ENCODE peak calls at places on chromosome 17, in four cellular contexts. M is left ventricle myocardium inferior, Z is heart right ventricle, B is body of pancreas. T is an unnamed sample.

GRCh38 chr17:67606471-67606870 is 111.3 kb upstream of the NOL11 start:
- DNase-seq in Z (peak; percentile 32), M (peak; percentile 47), B (peak; percentile 81), T (peak; percentile 45)

GRCh38 chr17:2853111-2853721 is 57.0 kb downstream of the RAP1GAP2 start:
- DNase-seq in Z (peak; percentile 64), B (peak; percentile 72), M (peak; percentile 58), T (peak; percentile 46)

GRCh38 chr17:41919165-41919817 is 540 bp upstream of the ACLY start:
- DNase-seq in B (no peak), M (no peak), Z (no peak), T (no peak)

GRCh38 chr17:3974138-3974687 is 10.0 kb upstream of the ATP2A3 start:
- DNase-seq in Z (no peak), M (no peak), B (no peak), T (no peak)

GRCh38 chr17:16516594-16517018 is 24.6 kb upstream of the LRRC75A start:
- DNase-seq in Z (no peak), M (no peak), B (no peak), T (no peak)

GRCh38 chr17:2710804-2711607 is 558 bp downstream of the CLUH start:
- DNase-seq in B (peak; percentile 74), Z (no peak), M (no peak), T (peak; percentile 48)

GRCh38 chr17:65025288-65025687 is 31.3 kb downstream of the GNA13 start:
- DNase-seq in M (no peak), Z (no peak), B (no peak), T (no peak)

GRCh38 chr17:35568561-35568960 is 7.9 kb upstream of the SLFN14 start:
- DNase-seq in M (no peak), Z (no peak), B (peak; percentile 20), T (no peak)

GRCh38 chr17:5254903-5255521 is 20.4 kb upstream of the SCIMP start:
- DNase-seq in B (no peak), M (no peak), Z (no peak), T (no peak)

GRCh38 chr17:82392967-82393366 is 21.4 kb downstream of the UTS2R start:
- DNase-seq in B (no peak), Z (no peak), M (no peak), T (no peak)

GRCh38 chr17:74840989-74841666 is 18.6 kb downstream of the GRIN2C start:
- DNase-seq in Z (peak; percentile 69), B (no peak), M (peak; percentile 80), T (peak; percentile 45)

GRCh38 chr17:52383493-52384100 is 225.1 kb upstream of the CA10 start:
- DNase-seq in B (peak; percentile 74), Z (no peak), M (no peak), T (peak; percentile 54)

GRCh38 chr17:49200423-49201083 is 9.8 kb downstream of the GNGT2 start:
- DNase-seq in B (no peak), Z (no peak), M (no peak), T (no peak)

GRCh38 chr17:69714659-69715058 is 300.2 kb downstream of the MAP2K6 start:
- DNase-seq in M (no peak), B (no peak), Z (no peak), T (no peak)

GRCh38 chr17:58332720-58333395 is 4.3 kb upstream of the TSPOAP1 start:
- DNase-seq in M (peak; percentile 14), B (no peak), Z (no peak), T (no peak)

GRCh38 chr17:56648814-56649213 is 55.3 kb downstream of the NOG start:
- DNase-seq in B (no peak), Z (no peak), M (no peak), T (no peak)

GRCh38 chr17:29855686-29856085 is 74.3 kb downstream of the SSH2 start:
- DNase-seq in Z (no peak), M (no peak), B (no peak), T (no peak)

GRCh38 chr17:78736526-78737079 is 45.5 kb downstream of the CYTH1 start:
- DNase-seq in B (peak; percentile 96), M (peak; percentile 79), Z (peak; percentile 77), T (peak; percentile 91)

GRCh38 chr17:50956750-50957523 is 90.8 kb upstream of the TOB1 start:
- DNase-seq in B (peak; percentile 81), Z (peak; percentile 67), M (peak; percentile 58), T (peak; percentile 58)

GRCh38 chr17:20302191-20302917 is 165.0 kb downstream of the LGALS9B start:
- DNase-seq in M (no peak), Z (no peak), B (no peak), T (no peak)

GRCh38 chr17:50107790-50108414 is 12.8 kb downstream of the PDK2 start:
- DNase-seq in B (no peak), M (no peak), Z (no peak), T (no peak)

GRCh38 chr17:17124341-17124740 is 81.8 kb downstream of the PLD6 start:
- DNase-seq in B (no peak), M (no peak), Z (no peak), T (no peak)

GRCh38 chr17:39483506-39483905 is 22.2 kb downstream of the CDK12 start:
- DNase-seq in B (no peak), Z (no peak), M (no peak), T (no peak)

GRCh38 chr17:70871180-70871818 is 702.0 kb downstream of the KCNJ2 start:
- DNase-seq in Z (no peak), B (no peak), M (no peak), T (no peak)

GRCh38 chr17:70868134-70868533 is 698.8 kb downstream of the KCNJ2 start:
- DNase-seq in M (no peak), Z (no peak), B (no peak), T (no peak)

GRCh38 chr17:70865993-70866804 is 696.9 kb downstream of the KCNJ2 start:
- DNase-seq in Z (no peak), M (no peak), B (no peak), T (no peak)

GRCh38 chr17:70872194-70872593 is 702.9 kb downstream of the KCNJ2 start:
- DNase-seq in M (no peak), B (no peak), Z (no peak), T (no peak)

DNA sequence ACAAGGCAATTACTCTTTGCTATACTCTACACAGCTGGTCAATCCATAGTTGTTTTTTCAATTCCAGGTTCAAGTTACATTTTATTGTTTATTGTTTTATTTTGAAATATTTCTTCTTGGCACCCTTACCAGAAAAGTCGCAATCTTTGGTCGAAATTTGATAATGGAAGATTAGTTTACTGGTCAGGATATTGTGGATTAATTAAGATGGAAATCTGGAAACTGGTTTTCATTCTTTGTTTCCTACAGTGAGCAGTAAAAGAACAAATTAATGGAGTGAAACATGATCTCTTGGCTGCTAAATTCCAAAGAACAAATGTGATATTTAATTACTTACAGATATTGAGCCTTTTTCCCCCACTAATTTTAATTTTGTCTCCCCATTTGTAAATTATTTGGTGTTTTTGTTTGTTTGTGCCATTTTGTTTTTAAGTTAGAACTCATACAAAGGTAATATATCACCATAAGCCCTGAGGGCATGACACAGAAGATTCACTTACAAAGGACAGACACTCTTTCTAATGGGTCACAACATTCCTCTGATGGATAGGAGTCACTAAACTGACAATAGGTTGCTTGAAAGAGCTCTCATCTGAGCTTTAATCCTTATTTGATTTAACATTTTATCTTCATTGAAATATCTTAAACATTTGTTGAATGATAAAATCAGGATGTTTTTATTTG is 700.2 kb downstream of the KCNJ2 start:
- DNase-seq in B (no peak), Z (no peak), M (no peak), T (no peak)
- H3K4me1 ChIP-seq in B (peaks cover 12% of the 10 kb centered on the region), Z (no peaks in the 10 kb centered on the region), M (no peaks in the 10 kb centered on the region), T (no peaks in the 10 kb centered on the region)

DNA sequence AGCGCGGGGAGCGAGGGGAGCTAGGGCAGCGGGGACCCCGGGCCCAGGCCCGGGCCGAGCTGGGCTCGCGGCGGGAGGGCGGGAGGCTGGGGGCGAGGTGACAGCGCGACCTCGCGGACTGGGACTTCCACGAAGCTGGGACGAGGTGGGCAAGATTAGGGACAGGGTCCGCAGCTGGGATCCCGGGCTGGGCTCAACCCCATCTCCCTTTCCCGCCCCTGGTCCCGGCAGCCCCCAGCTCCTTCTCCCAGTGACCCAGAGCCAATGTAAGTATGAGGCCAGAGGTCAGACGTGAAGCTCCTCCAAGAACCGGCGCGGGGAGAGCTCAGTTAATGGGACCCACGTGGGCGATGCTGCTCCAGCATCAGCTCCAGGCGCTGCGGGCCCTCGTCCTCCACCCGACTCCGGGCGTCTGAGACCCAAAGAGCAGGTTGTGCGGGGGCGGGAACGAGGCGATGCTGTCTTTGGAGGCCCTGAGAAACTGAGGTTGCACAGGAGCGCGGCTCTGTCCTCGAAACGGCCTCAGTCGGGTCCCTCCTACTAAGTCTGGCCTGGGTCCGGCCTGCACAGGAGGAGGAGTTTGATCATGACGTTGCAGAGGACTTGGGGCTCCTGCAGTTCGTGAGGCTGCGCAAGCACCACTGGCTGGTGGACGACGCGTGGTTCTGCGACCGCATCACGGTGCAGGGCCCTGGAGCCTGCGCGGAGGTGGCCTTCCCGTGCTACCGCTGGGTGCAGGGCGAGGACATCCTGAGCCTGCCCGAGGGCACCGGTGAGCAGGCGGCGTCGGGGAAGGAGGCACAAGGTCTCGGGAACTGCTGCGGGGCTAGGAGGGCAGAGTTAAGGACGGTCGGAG is 635 bp downstream of the ALOX12 start:
- DNase-seq in Z (no peak), B (no peak), M (no peak), T (no peak)
- H3K4me3 ChIP-seq in Z (peak overlapping the region; percentile 45), B (no peak overlapping the region), M (peak overlapping the region; percentile 56), T (no peak overlapping the region)

GRCh38 chr17:73718362-73718761 is 74.1 kb upstream of the SDK2 start:
- DNase-seq in Z (no peak), M (no peak), B (no peak), T (no peak)
- TF ChIP-seq CTCF in Z (no peak), M (no peak), B (no peak), T (no peak)

GRCh38 chr17:8946476-8946875 is 19.0 kb downstream of the PIK3R5 start:
- DNase-seq in M (no peak), B (no peak), Z (no peak), T (no peak)
- H3K4me1 ChIP-seq in M (peaks cover 6% of the 10 kb centered on the region), B (no peaks in the 10 kb centered on the region), Z (peaks cover 58% of the 10 kb centered on the region), T (no peaks in the 10 kb centered on the region)

DNA sequence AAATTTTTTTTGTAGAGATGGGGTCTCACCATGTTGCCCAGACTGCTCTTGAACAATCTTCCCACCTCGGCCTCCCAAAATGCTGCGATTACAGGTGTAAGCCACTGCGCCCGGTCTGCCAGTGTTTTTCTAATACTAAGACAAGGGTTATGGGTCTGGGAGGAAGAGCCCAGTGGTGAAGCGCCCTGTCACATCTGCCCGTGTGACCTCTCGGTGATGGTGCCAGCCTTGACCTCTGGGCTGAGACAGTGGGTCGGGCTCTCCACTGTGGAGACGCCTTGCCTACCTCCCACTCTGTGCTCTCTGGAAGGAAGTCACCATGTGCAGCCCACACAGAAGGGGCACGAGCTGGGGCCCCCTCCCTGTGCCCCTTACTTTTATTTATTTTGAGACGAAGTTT is 5.1 kb upstream of the BAIAP2 start:
- DNase-seq in Z (no peak), M (no peak), B (no peak), T (peak; percentile 26)
- H3K4me3 ChIP-seq in Z (no peak overlapping the region), M (no peak overlapping the region), B (no peak overlapping the region), T (no peak overlapping the region)

GRCh38 chr17:76365256-76365903 is 11.7 kb upstream of the PRPSAP1 start:
- DNase-seq in M (no peak), B (peak; percentile 26), Z (no peak), T (no peak)
- TF ChIP-seq CTCF in M (peak; percentile 55), B (peak; percentile 14), Z (peak; percentile 53), T (peak; percentile 1)

DNA sequence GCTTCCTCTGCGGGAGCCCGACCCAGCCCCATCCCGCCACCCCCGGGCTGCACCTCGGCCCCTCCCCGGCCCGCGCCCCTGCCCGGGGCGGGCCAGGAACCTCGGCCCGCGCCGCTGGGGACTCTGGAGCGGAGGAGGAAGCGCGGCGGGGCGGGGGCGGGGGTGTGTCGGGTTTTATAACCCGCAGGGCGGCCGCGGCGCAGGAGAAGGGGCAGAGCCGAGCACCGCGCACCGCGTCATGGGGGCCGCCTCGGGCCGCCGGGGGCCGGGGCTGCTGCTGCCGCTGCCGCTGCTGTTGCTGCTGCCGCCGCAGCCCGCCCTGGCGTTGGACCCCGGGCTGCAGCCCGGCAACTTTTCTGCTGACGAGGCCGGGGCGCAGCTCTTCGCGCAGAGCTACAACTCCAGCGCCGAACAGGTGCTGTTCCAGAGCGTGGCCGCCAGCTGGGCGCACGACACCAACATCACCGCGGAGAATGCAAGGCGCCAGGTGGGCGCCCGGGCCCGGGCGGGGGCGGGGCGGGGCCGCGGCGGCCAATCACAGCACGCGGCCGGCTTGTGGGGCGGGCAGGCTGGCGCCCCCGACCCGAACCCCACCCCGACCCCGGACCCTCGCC is at the start of gene ACE:
- DNase-seq in B (peak; percentile 65), Z (peak; percentile 45), M (peak; percentile 41), T (no peak)
- H3K4me1 ChIP-seq in B (peaks cover 53% of the 10 kb centered on the region), Z (peaks cover 42% of the 10 kb centered on the region), M (peaks cover 63% of the 10 kb centered on the region), T (peaks cover 20% of the 10 kb centered on the region)